ENCODE peak calls at places on chromosomes 5 and 9, in four cellular contexts. L, D, C and X are unnamed samples.

GRCh38 chr5:28468121-28468520 is 1429.7 kb upstream of the CDH9 start:
- DNase-seq in L (no peak), D (no peak), C (no peak), X (no peak)

GRCh38 chr9:128254855-128255759 is 20.7 kb downstream of the GOLGA2 start:
- DNase-seq in L (peak), D (peak), C (peak), X (peak)

GRCh38 chr5:132640613-132641012 is 17.4 kb upstream of the IL13 start:
- DNase-seq in L (no peak), D (no peak), C (no peak), X (no peak)

GRCh38 chr5:43040287-43041098 is at the start of gene ANXA2R:
- DNase-seq in L (peak), D (peak), C (peak), X (no peak)

GRCh38 chr5:65721050-65721774 is 697 bp downstream of the SGTB start:
- DNase-seq in L (peak), D (peak), C (peak), X (peak)

GRCh38 chr5:27377626-27378025 is 339.2 kb upstream of the CDH9 start:
- DNase-seq in L (no peak), D (no peak), C (no peak), X (no peak)

GRCh38 chr5:171534009-171534895 is 114.8 kb downstream of the FGF18 start:
- DNase-seq in L (no peak), D (no peak), C (no peak), X (no peak)

GRCh38 chr5:36090033-36090432 is 23.4 kb upstream of the UGT3A2 start:
- DNase-seq in L (peak), D (peak), C (no peak), X (no peak)

GRCh38 chr5:67350600-67351315 is 154.2 kb upstream of the CD180 start:
- DNase-seq in L (peak), D (no peak), C (no peak), X (no peak)

GRCh38 chr5:76204713-76205112 is 121.5 kb downstream of the SV2C start:
- DNase-seq in L (no peak), D (no peak), C (no peak), X (peak)

GRCh38 chr5:137374110-137374853 is 124.8 kb downstream of the SPOCK1 start:
- DNase-seq in L (no peak), D (no peak), C (no peak), X (no peak)

GRCh38 chr9:109799792-109800191 is 19.8 kb downstream of the PALM2AKAP2 start:
- DNase-seq in L (peak), D (no peak), C (no peak), X (no peak)

GRCh38 chr9:22279621-22280020 is 167.0 kb upstream of the DMRTA1 start:
- DNase-seq in L (no peak), D (no peak), C (no peak), X (no peak)

GRCh38 chr9:91824591-91825339 is 125.3 kb downstream of the ROR2 start:
- DNase-seq in L (peak), D (no peak), C (no peak), X (peak)

GRCh38 chr5:157516016-157516415 is 56.0 kb downstream of the NIPAL4 start:
- DNase-seq in L (peak), D (no peak), C (no peak), X (no peak)

GRCh38 chr5:65262094-65262493 is 219.6 kb downstream of the ADAMTS6 start:
- DNase-seq in L (no peak), D (no peak), C (no peak), X (no peak)

GRCh38 chr9:133405508-133406009 is 12.3 kb downstream of the REXO4 start:
- DNase-seq in L (peak), D (no peak), C (no peak), X (no peak)